ENCODE peak calls at places on chromosome 2, in six cellular contexts. One of them, this sample, is unnamed.

GRCh38 chr2:135991861-135992260 is 6.4 kb upstream of the DARS1 start:
- DNase-seq in small intestine: no peak
- DNase-seq in NCI-H2171 treated with DMSO at 0.1 percent for 48 hours: no peak
- DNase-seq in GM23248: no peak
- DNase-seq in activated CD4-positive, alpha-beta memory T cell treated with anti-CD3 and anti-CD28 coated beads for 36 hours: no peak
- DNase-seq in amniotic stem cell: no peak
- DNase-seq in this sample: no peak

GRCh38 chr2:59385971-59386370 is 1144.8 kb upstream of the FANCL start:
- DNase-seq in activated CD4-positive, alpha-beta memory T cell treated with anti-CD3 and anti-CD28 coated beads for 36 hours: no peak
- DNase-seq in amniotic stem cell: no peak
- DNase-seq in GM23248: no peak
- DNase-seq in small intestine: no peak
- DNase-seq in NCI-H2171 treated with DMSO at 0.1 percent for 48 hours: no peak
- DNase-seq in this sample: no peak

GRCh38 chr2:9699139-9699823 is 68.5 kb upstream of the YWHAQ start:
- DNase-seq in amniotic stem cell: peak
- DNase-seq in activated CD4-positive, alpha-beta memory T cell treated with anti-CD3 and anti-CD28 coated beads for 36 hours: peak
- DNase-seq in small intestine: no peak
- DNase-seq in GM23248: peak
- DNase-seq in NCI-H2171 treated with DMSO at 0.1 percent for 48 hours: no peak
- DNase-seq in this sample: no peak

GRCh38 chr2:240640939-240641338 is 15.7 kb downstream of the GPR35 start:
- DNase-seq in GM23248: peak
- DNase-seq in activated CD4-positive, alpha-beta memory T cell treated with anti-CD3 and anti-CD28 coated beads for 36 hours: no peak
- DNase-seq in NCI-H2171 treated with DMSO at 0.1 percent for 48 hours: no peak
- DNase-seq in amniotic stem cell: no peak
- DNase-seq in small intestine: peak
- DNase-seq in this sample: peak

GRCh38 chr2:179861777-179862117 is 335 bp upstream of the ZNF385B start:
- DNase-seq in GM23248: peak
- DNase-seq in activated CD4-positive, alpha-beta memory T cell treated with anti-CD3 and anti-CD28 coated beads for 36 hours: no peak
- DNase-seq in NCI-H2171 treated with DMSO at 0.1 percent for 48 hours: no peak
- DNase-seq in amniotic stem cell: no peak
- DNase-seq in small intestine: no peak
- DNase-seq in this sample: no peak

GRCh38 chr2:102437122-102437521 is 14.2 kb downstream of the IL18RAP start:
- DNase-seq in GM23248: peak
- DNase-seq in activated CD4-positive, alpha-beta memory T cell treated with anti-CD3 and anti-CD28 coated beads for 36 hours: no peak
- DNase-seq in NCI-H2171 treated with DMSO at 0.1 percent for 48 hours: no peak
- DNase-seq in amniotic stem cell: no peak
- DNase-seq in small intestine: no peak
- DNase-seq in this sample: no peak

GRCh38 chr2:147026664-147027278 is 818.1 kb upstream of the ACVR2A start:
- DNase-seq in small intestine: no peak
- DNase-seq in NCI-H2171 treated with DMSO at 0.1 percent for 48 hours: no peak
- DNase-seq in GM23248: peak
- DNase-seq in activated CD4-positive, alpha-beta memory T cell treated with anti-CD3 and anti-CD28 coated beads for 36 hours: no peak
- DNase-seq in amniotic stem cell: no peak
- DNase-seq in this sample: no peak

GRCh38 chr2:32627441-32627900 is 379 bp upstream of the TTC27 start:
- DNase-seq in small intestine: peak
- DNase-seq in GM23248: peak
- DNase-seq in NCI-H2171 treated with DMSO at 0.1 percent for 48 hours: no peak
- DNase-seq in activated CD4-positive, alpha-beta memory T cell treated with anti-CD3 and anti-CD28 coated beads for 36 hours: peak
- DNase-seq in amniotic stem cell: no peak
- DNase-seq in this sample: no peak

GRCh38 chr2:18520605-18521031 is 39.8 kb downstream of the RDH14 start:
- DNase-seq in activated CD4-positive, alpha-beta memory T cell treated with anti-CD3 and anti-CD28 coated beads for 36 hours: peak
- DNase-seq in small intestine: peak
- DNase-seq in NCI-H2171 treated with DMSO at 0.1 percent for 48 hours: peak
- DNase-seq in amniotic stem cell: peak
- DNase-seq in GM23248: peak
- DNase-seq in this sample: peak

GRCh38 chr2:177635696-177636095 is 243.1 kb downstream of the AGPS start:
- DNase-seq in NCI-H2171 treated with DMSO at 0.1 percent for 48 hours: no peak
- DNase-seq in amniotic stem cell: no peak
- DNase-seq in GM23248: no peak
- DNase-seq in activated CD4-positive, alpha-beta memory T cell treated with anti-CD3 and anti-CD28 coated beads for 36 hours: no peak
- DNase-seq in small intestine: no peak
- DNase-seq in this sample: no peak

GRCh38 chr2:175567435-175568061 is 386.0 kb upstream of the ATP5MC3 start:
- DNase-seq in GM23248: no peak
- DNase-seq in activated CD4-positive, alpha-beta memory T cell treated with anti-CD3 and anti-CD28 coated beads for 36 hours: no peak
- DNase-seq in small intestine: peak
- DNase-seq in amniotic stem cell: no peak
- DNase-seq in NCI-H2171 treated with DMSO at 0.1 percent for 48 hours: no peak
- DNase-seq in this sample: no peak

GRCh38 chr2:1653137-1653789 is 91.1 kb downstream of the PXDN start:
- DNase-seq in small intestine: no peak
- DNase-seq in activated CD4-positive, alpha-beta memory T cell treated with anti-CD3 and anti-CD28 coated beads for 36 hours: no peak
- DNase-seq in amniotic stem cell: peak
- DNase-seq in NCI-H2171 treated with DMSO at 0.1 percent for 48 hours: no peak
- DNase-seq in GM23248: peak
- DNase-seq in this sample: no peak

GRCh38 chr2:152055366-152056108 is 43.3 kb downstream of the CACNB4 start:
- DNase-seq in GM23248: peak
- DNase-seq in activated CD4-positive, alpha-beta memory T cell treated with anti-CD3 and anti-CD28 coated beads for 36 hours: no peak
- DNase-seq in NCI-H2171 treated with DMSO at 0.1 percent for 48 hours: no peak
- DNase-seq in amniotic stem cell: no peak
- DNase-seq in small intestine: no peak
- DNase-seq in this sample: no peak

GRCh38 chr2:215664847-215665525 is 229.1 kb upstream of the FN1 start:
- DNase-seq in NCI-H2171 treated with DMSO at 0.1 percent for 48 hours: no peak
- DNase-seq in GM23248: peak
- DNase-seq in activated CD4-positive, alpha-beta memory T cell treated with anti-CD3 and anti-CD28 coated beads for 36 hours: no peak
- DNase-seq in amniotic stem cell: peak
- DNase-seq in small intestine: no peak
- DNase-seq in this sample: no peak

GRCh38 chr2:120205901-120206581 is 17.2 kb downstream of the TMEM185B start:
- DNase-seq in activated CD4-positive, alpha-beta memory T cell treated with anti-CD3 and anti-CD28 coated beads for 36 hours: peak
- DNase-seq in NCI-H2171 treated with DMSO at 0.1 percent for 48 hours: no peak
- DNase-seq in GM23248: peak
- DNase-seq in amniotic stem cell: no peak
- DNase-seq in small intestine: peak
- DNase-seq in this sample: peak

GRCh38 chr2:237877576-237878307 is 18.3 kb downstream of the RAMP1 start:
- DNase-seq in GM23248: no peak
- DNase-seq in amniotic stem cell: no peak
- DNase-seq in NCI-H2171 treated with DMSO at 0.1 percent for 48 hours: no peak
- DNase-seq in small intestine: no peak
- DNase-seq in activated CD4-positive, alpha-beta memory T cell treated with anti-CD3 and anti-CD28 coated beads for 36 hours: no peak
- DNase-seq in this sample: no peak

GRCh38 chr2:10344105-10345066 is 41.7 kb downstream of the HPCAL1 start:
- DNase-seq in NCI-H2171 treated with DMSO at 0.1 percent for 48 hours: peak
- DNase-seq in GM23248: peak
- DNase-seq in amniotic stem cell: no peak
- DNase-seq in small intestine: no peak
- DNase-seq in activated CD4-positive, alpha-beta memory T cell treated with anti-CD3 and anti-CD28 coated beads for 36 hours: no peak
- DNase-seq in this sample: peak

GRCh38 chr2:127563458-127564428 is 28.3 kb downstream of the MYO7B start:
- DNase-seq in GM23248: no peak
- DNase-seq in activated CD4-positive, alpha-beta memory T cell treated with anti-CD3 and anti-CD28 coated beads for 36 hours: peak
- DNase-seq in small intestine: peak
- DNase-seq in amniotic stem cell: no peak
- DNase-seq in NCI-H2171 treated with DMSO at 0.1 percent for 48 hours: no peak
- DNase-seq in this sample: no peak

GRCh38 chr2:63698825-63699548 is 110.2 kb downstream of the MDH1 start:
- DNase-seq in NCI-H2171 treated with DMSO at 0.1 percent for 48 hours: no peak
- DNase-seq in small intestine: peak
- DNase-seq in GM23248: peak
- DNase-seq in activated CD4-positive, alpha-beta memory T cell treated with anti-CD3 and anti-CD28 coated beads for 36 hours: no peak
- DNase-seq in amniotic stem cell: peak
- DNase-seq in this sample: peak

GRCh38 chr2:186950694-186951093 is 101.7 kb upstream of the ZSWIM2 start:
- DNase-seq in amniotic stem cell: no peak
- DNase-seq in small intestine: no peak
- DNase-seq in activated CD4-positive, alpha-beta memory T cell treated with anti-CD3 and anti-CD28 coated beads for 36 hours: no peak
- DNase-seq in GM23248: peak
- DNase-seq in NCI-H2171 treated with DMSO at 0.1 percent for 48 hours: no peak
- DNase-seq in this sample: no peak

GRCh38 chr2:134581877-134582546 is 136.8 kb downstream of the TMEM163 start:
- DNase-seq in small intestine: no peak
- DNase-seq in NCI-H2171 treated with DMSO at 0.1 percent for 48 hours: no peak
- DNase-seq in GM23248: no peak
- DNase-seq in activated CD4-positive, alpha-beta memory T cell treated with anti-CD3 and anti-CD28 coated beads for 36 hours: no peak
- DNase-seq in amniotic stem cell: no peak
- DNase-seq in this sample: no peak

GRCh38 chr2:101962243-101962809 is 29.4 kb upstream of the IL1R2 start:
- DNase-seq in small intestine: no peak
- DNase-seq in GM23248: no peak
- DNase-seq in amniotic stem cell: no peak
- DNase-seq in NCI-H2171 treated with DMSO at 0.1 percent for 48 hours: no peak
- DNase-seq in activated CD4-positive, alpha-beta memory T cell treated with anti-CD3 and anti-CD28 coated beads for 36 hours: no peak
- DNase-seq in this sample: no peak

GRCh38 chr2:217703102-217703501 is 299.7 kb downstream of the TNS1 start:
- DNase-seq in activated CD4-positive, alpha-beta memory T cell treated with anti-CD3 and anti-CD28 coated beads for 36 hours: no peak
- DNase-seq in small intestine: no peak
- DNase-seq in amniotic stem cell: no peak
- DNase-seq in NCI-H2171 treated with DMSO at 0.1 percent for 48 hours: no peak
- DNase-seq in GM23248: no peak
- DNase-seq in this sample: no peak

GRCh38 chr2:54336977-54337255 is 80.9 kb upstream of the TSPYL6 start:
- DNase-seq in GM23248: peak
- DNase-seq in amniotic stem cell: no peak
- DNase-seq in activated CD4-positive, alpha-beta memory T cell treated with anti-CD3 and anti-CD28 coated beads for 36 hours: no peak
- DNase-seq in NCI-H2171 treated with DMSO at 0.1 percent for 48 hours: no peak
- DNase-seq in small intestine: no peak
- DNase-seq in this sample: no peak

GRCh38 chr2:40343904-40344303 is 108.0 kb downstream of the SLC8A1 start:
- DNase-seq in GM23248: peak
- DNase-seq in activated CD4-positive, alpha-beta memory T cell treated with anti-CD3 and anti-CD28 coated beads for 36 hours: no peak
- DNase-seq in small intestine: no peak
- DNase-seq in amniotic stem cell: peak
- DNase-seq in NCI-H2171 treated with DMSO at 0.1 percent for 48 hours: no peak
- DNase-seq in this sample: no peak

GRCh38 chr2:12050381-12050780 is 303.9 kb downstream of the LPIN1 start:
- DNase-seq in NCI-H2171 treated with DMSO at 0.1 percent for 48 hours: no peak
- DNase-seq in amniotic stem cell: peak
- DNase-seq in small intestine: no peak
- DNase-seq in activated CD4-positive, alpha-beta memory T cell treated with anti-CD3 and anti-CD28 coated beads for 36 hours: no peak
- DNase-seq in GM23248: peak
- DNase-seq in this sample: no peak

GRCh38 chr2:109143214-109144187 is 14.5 kb downstream of the SH3RF3 start:
- DNase-seq in NCI-H2171 treated with DMSO at 0.1 percent for 48 hours: no peak
- DNase-seq in small intestine: peak
- DNase-seq in GM23248: no peak
- DNase-seq in activated CD4-positive, alpha-beta memory T cell treated with anti-CD3 and anti-CD28 coated beads for 36 hours: peak
- DNase-seq in amniotic stem cell: no peak
- DNase-seq in this sample: no peak

GRCh38 chr2:39549718-39550464 is 112.8 kb upstream of the MAP4K3 start:
- DNase-seq in activated CD4-positive, alpha-beta memory T cell treated with anti-CD3 and anti-CD28 coated beads for 36 hours: no peak
- DNase-seq in NCI-H2171 treated with DMSO at 0.1 percent for 48 hours: no peak
- DNase-seq in GM23248: no peak
- DNase-seq in small intestine: peak
- DNase-seq in amniotic stem cell: no peak
- DNase-seq in this sample: no peak

GRCh38 chr2:11145350-11145749 is 9.9 kb upstream of the SLC66A3 start:
- DNase-seq in NCI-H2171 treated with DMSO at 0.1 percent for 48 hours: no peak
- DNase-seq in amniotic stem cell: no peak
- DNase-seq in small intestine: no peak
- DNase-seq in activated CD4-positive, alpha-beta memory T cell treated with anti-CD3 and anti-CD28 coated beads for 36 hours: no peak
- DNase-seq in GM23248: no peak
- DNase-seq in this sample: no peak

GRCh38 chr2:226669905-226670304 is 129.7 kb downstream of the IRS1 start:
- DNase-seq in GM23248: no peak
- DNase-seq in amniotic stem cell: no peak
- DNase-seq in small intestine: no peak
- DNase-seq in activated CD4-positive, alpha-beta memory T cell treated with anti-CD3 and anti-CD28 coated beads for 36 hours: no peak
- DNase-seq in NCI-H2171 treated with DMSO at 0.1 percent for 48 hours: no peak
- DNase-seq in this sample: no peak

GRCh38 chr2:189217546-189217945 is 38.0 kb upstream of the COL5A2 start:
- DNase-seq in NCI-H2171 treated with DMSO at 0.1 percent for 48 hours: no peak
- DNase-seq in activated CD4-positive, alpha-beta memory T cell treated with anti-CD3 and anti-CD28 coated beads for 36 hours: no peak
- DNase-seq in small intestine: no peak
- DNase-seq in GM23248: no peak
- DNase-seq in amniotic stem cell: no peak
- DNase-seq in this sample: no peak

GRCh38 chr2:169361706-169362345 is 508 bp downstream of the LRP2 start:
- DNase-seq in GM23248: peak
- DNase-seq in small intestine: peak
- DNase-seq in NCI-H2171 treated with DMSO at 0.1 percent for 48 hours: no peak
- DNase-seq in amniotic stem cell: no peak
- DNase-seq in activated CD4-positive, alpha-beta memory T cell treated with anti-CD3 and anti-CD28 coated beads for 36 hours: peak
- DNase-seq in this sample: no peak

This sample was measured in NCI-H526.